ENCODE peak calls at places on chromosomes 3 and 15, in eight cellular contexts. S is natural killer cell, Q is mucosa of gallbladder, A is H4, X is RWPE1, V is C1 segment of cervical spinal cord, O is cerebellar nuclear complex, T is Karpas-422. M is an unnamed sample.

GRCh38 chr3:141429371-141430035 is 57.3 kb upstream of the RASA2 start:
- DNase-seq in S (no peak), Q (no peak), A (no peak), X (no peak), V (no peak), O (no peak), T (no peak), M (no peak)

GRCh38 chr3:191005790-191006189 is 143.3 kb upstream of the GMNC start:
- DNase-seq in S (no peak), Q (no peak), A (no peak), X (no peak), V (no peak), O (no peak), T (no peak), M (no peak)

GRCh38 chr3:19149388-19149787 is 1.1 kb downstream of the KCNH8 start:
- DNase-seq in S (no peak), Q (peak; percentile 34), A (no peak), X (no peak), V (no peak), O (no peak), T (peak; percentile 48), M (peak; percentile 40)

GRCh38 chr3:125165189-125165947 is 47.2 kb downstream of the SLC12A8 start:
- DNase-seq in S (no peak), Q (peak; percentile 47), A (peak; percentile 45), X (no peak), V (no peak), O (no peak), T (peak; percentile 75), M (peak; percentile 9)

GRCh38 chr3:196322-197153 is at the start of gene CHL1:
- DNase-seq in S (no peak), Q (no peak), A (no peak), X (no peak), V (no peak), O (no peak), T (no peak), M (no peak)

GRCh38 chr3:188153949-188154757 is at the start of gene LPP:
- DNase-seq in S (peak; percentile 89), Q (peak; percentile 76), A (peak; percentile 75), X (peak; percentile 69), V (no peak), O (no peak), T (peak; percentile 93), M (peak; percentile 84)

GRCh38 chr15:42166225-42166940 is 9.9 kb upstream of the PLA2G4F start:
- DNase-seq in S (no peak), Q (no peak), A (no peak), X (no peak), V (no peak), O (no peak), T (no peak), M (no peak)

GRCh38 chr15:71800835-71801745 is 9.3 kb upstream of the NR2E3 start:
- DNase-seq in S (no peak), Q (peak; percentile 61), A (peak; percentile 61), X (peak; percentile 75), V (no peak), O (no peak), T (peak; percentile 79), M (peak; percentile 68)

GRCh38 chr3:157718835-157719234 is 215.6 kb upstream of the VEPH1 start:
- DNase-seq in S (no peak), Q (no peak), A (no peak), X (no peak), V (no peak), O (no peak), T (no peak), M (no peak)

GRCh38 chr3:195060531-195061385 is 210.2 kb downstream of the XXYLT1 start:
- DNase-seq in S (no peak), Q (no peak), A (no peak), X (no peak), V (no peak), O (no peak), T (no peak), M (no peak)

GRCh38 chr3:12288466-12289129 is at the start of gene PPARG:
- DNase-seq in S (no peak), Q (no peak), A (peak; percentile 59), X (no peak), V (no peak), O (no peak), T (no peak), M (no peak)

GRCh38 chr3:128988286-128988685 is 5.6 kb downstream of the CFAP92 start:
- DNase-seq in S (no peak), Q (no peak), A (no peak), X (no peak), V (no peak), O (no peak), T (no peak), M (no peak)

GRCh38 chr3:142270407-142270806 is 45.0 kb upstream of the GK5 start:
- DNase-seq in S (peak; percentile 56), Q (no peak), A (no peak), X (no peak), V (no peak), O (no peak), T (no peak), M (no peak)

GRCh38 chr3:69370945-69371301 is 15.0 kb downstream of the FRMD4B start:
- DNase-seq in S (no peak), Q (no peak), A (peak; percentile 5), X (no peak), V (no peak), O (no peak), T (no peak), M (no peak)

GRCh38 chr3:146148468-146148931 is 12.5 kb downstream of the PLOD2 start:
- DNase-seq in S (no peak), Q (no peak), A (no peak), X (no peak), V (no peak), O (no peak), T (no peak), M (no peak)

GRCh38 chr15:33309602-33310276 is 1.0 kb upstream of the RYR3 start:
- DNase-seq in S (no peak), Q (no peak), A (peak; percentile 39), X (no peak), V (no peak), O (no peak), T (peak; percentile 45), M (peak; percentile 54)

GRCh38 chr3:102079809-102080197 is 230.5 kb downstream of the NFKBIZ start:
- DNase-seq in S (no peak), Q (no peak), A (no peak), X (no peak), V (no peak), O (no peak), T (no peak), M (no peak)

GRCh38 chr15:38516636-38517035 is 48.0 kb downstream of the RASGRP1 start:
- DNase-seq in S (no peak), Q (no peak), A (no peak), X (no peak), V (no peak), O (no peak), T (no peak), M (no peak)

GRCh38 chr15:101020945-101021344 is 101.8 kb downstream of the LRRK1 start:
- DNase-seq in S (no peak), Q (peak; percentile 9), A (no peak), X (no peak), V (no peak), O (no peak), T (no peak), M (no peak)

GRCh38 chr3:61547625-61548024 is 13.7 kb upstream of the PTPRG start:
- DNase-seq in S (no peak), Q (no peak), A (no peak), X (no peak), V (no peak), O (no peak), T (no peak), M (no peak)

GRCh38 chr3:78889345-78889744 is 878.5 kb downstream of the ROBO1 start:
- DNase-seq in S (no peak), Q (no peak), A (no peak), X (no peak), V (no peak), O (no peak), T (no peak), M (no peak)

GRCh38 chr3:184377374-184377773 is 633 bp downstream of the THPO start:
- DNase-seq in S (no peak), Q (no peak), A (no peak), X (no peak), V (no peak), O (no peak), T (peak; percentile 66), M (no peak)

GRCh38 chr3:38992117-38992779 is 59.5 kb downstream of the SCN11A start:
- DNase-seq in S (no peak), Q (no peak), A (no peak), X (peak; percentile 77), V (no peak), O (no peak), T (no peak), M (no peak)

GRCh38 chr3:30847589-30847988 is 46.9 kb downstream of the GADL1 start:
- DNase-seq in S (no peak), Q (no peak), A (no peak), X (no peak), V (no peak), O (no peak), T (no peak), M (no peak)

GRCh38 chr3:191901746-191902145 is 440.8 kb downstream of the PYDC2 start:
- DNase-seq in S (no peak), Q (no peak), A (no peak), X (peak; percentile 16), V (no peak), O (no peak), T (no peak), M (no peak)

GRCh38 chr15:51103330-51103729 is 8.6 kb upstream of the TNFAIP8L3 start:
- DNase-seq in S (no peak), Q (no peak), A (no peak), X (no peak), V (no peak), O (no peak), T (no peak), M (no peak)

GRCh38 chr3:56772926-56773587 is 28.7 kb downstream of the ARHGEF3 start:
- DNase-seq in S (no peak), Q (no peak), A (no peak), X (no peak), V (no peak), O (no peak), T (no peak), M (no peak)

GRCh38 chr3:124158174-124158812 is 166.4 kb upstream of the ROPN1 start:
- DNase-seq in S (no peak), Q (no peak), A (no peak), X (no peak), V (no peak), O (no peak), T (no peak), M (no peak)

GRCh38 chr15:72271895-72272212 is 500 bp downstream of the PARP6 start:
- DNase-seq in S (no peak), Q (peak; percentile 14), A (peak; percentile 10), X (peak; percentile 46), V (no peak), O (no peak), T (peak; percentile 58), M (peak; percentile 31)

GRCh38 chr3:184737641-184738518 is 26.0 kb upstream of the MAGEF1 start:
- DNase-seq in S (peak; percentile 4), Q (peak; percentile 32), A (no peak), X (peak; percentile 91), V (no peak), O (no peak), T (no peak), M (no peak)

GRCh38 chr3:43867673-43868072 is 176.9 kb downstream of the ABHD5 start:
- DNase-seq in S (no peak), Q (no peak), A (no peak), X (no peak), V (no peak), O (no peak), T (no peak), M (no peak)

GRCh38 chr3:46986782-46987484 is 7.5 kb downstream of the NBEAL2 start:
- DNase-seq in S (no peak), Q (no peak), A (no peak), X (no peak), V (no peak), O (no peak), T (no peak), M (no peak)

GRCh38 chr3:36380171-36381031 is at the start of gene STAC:
- DNase-seq in S (no peak), Q (peak; percentile 39), A (peak; percentile 29), X (no peak), V (no peak), O (no peak), T (no peak), M (no peak)

GRCh38 chr3:67635806-67636205 is 18.6 kb downstream of the SUCLG2 start:
- DNase-seq in S (no peak), Q (no peak), A (no peak), X (no peak), V (no peak), O (no peak), T (no peak), M (no peak)

M was measured in NAMALWA.